ENCODE peak calls at places on chromosomes 12 and 14, in seven cellular contexts. O is colonic mucosa, I is astrocyte of the cerebellum, E is astrocyte of the spinal cord, D is right lobe of liver, T is stomach, Q is GM23338. J is an unnamed sample.

GRCh38 chr12:1041478-1041877 is 50.5 kb downstream of the ERC1 start:
- DNase-seq in O (no peak), I (no peak), E (no peak), D (no peak), T (no peak), Q (no peak), J (no peak)

GRCh38 chr12:33251548-33251947 is 188.1 kb downstream of the SYT10 start:
- DNase-seq in O (no peak), I (no peak), E (no peak), D (no peak), T (no peak), Q (no peak), J (no peak)

GRCh38 chr12:100573499-100574261 is at the start of gene GAS2L3:
- DNase-seq in O (peak), I (peak), E (peak), D (peak), T (peak), Q (peak), J (peak)

GRCh38 chr12:95173392-95174251 is 43.6 kb downstream of the FGD6 start:
- DNase-seq in O (peak), I (peak), E (peak), D (peak), T (peak), Q (no peak), J (peak)

GRCh38 chr14:50944647-50945413 is 547 bp upstream of the PYGL start:
- DNase-seq in O (peak), I (no peak), E (peak), D (peak), T (peak), Q (no peak), J (no peak)

GRCh38 chr14:104903990-104904389 is 20.7 kb upstream of the PLD4 start:
- DNase-seq in O (no peak), I (no peak), E (no peak), D (no peak), T (no peak), Q (no peak), J (no peak)

GRCh38 chr12:111444706-111445310 is 39.1 kb downstream of the SH2B3 start:
- DNase-seq in O (peak), I (no peak), E (no peak), D (peak), T (peak), Q (peak), J (no peak)

GRCh38 chr12:116773276-116773731 is 35.2 kb downstream of the RNFT2 start:
- DNase-seq in O (no peak), I (no peak), E (no peak), D (no peak), T (no peak), Q (peak), J (peak)

GRCh38 chr14:98177551-98177950 is 1094.4 kb downstream of the BCL11B start:
- DNase-seq in O (no peak), I (no peak), E (no peak), D (no peak), T (no peak), Q (no peak), J (no peak)

GRCh38 chr14:54627718-54628345 is 60.9 kb downstream of the SAMD4A start:
- DNase-seq in O (peak), I (no peak), E (peak), D (no peak), T (no peak), Q (peak), J (no peak)

GRCh38 chr14:103879570-103880333 is 32.4 kb upstream of the PPP1R13B start:
- DNase-seq in O (peak), I (no peak), E (no peak), D (peak), T (peak), Q (peak), J (no peak)

GRCh38 chr12:74537126-74537706 is 419 bp upstream of the ATXN7L3B start:
- DNase-seq in O (no peak), I (peak), E (no peak), D (no peak), T (no peak), Q (peak), J (peak)

GRCh38 chr12:132866251-132866828 is 21.1 kb downstream of the CHFR start:
- DNase-seq in O (no peak), I (no peak), E (peak), D (no peak), T (no peak), Q (peak), J (no peak)

GRCh38 chr12:54933381-54933780 is 51.2 kb downstream of the TESPA1 start:
- DNase-seq in O (no peak), I (no peak), E (no peak), D (no peak), T (no peak), Q (no peak), J (no peak)

GRCh38 chr14:99035268-99035667 is 236.7 kb downstream of the BCL11B start:
- DNase-seq in O (peak), I (peak), E (peak), D (no peak), T (no peak), Q (no peak), J (no peak)

GRCh38 chr14:66643344-66643743 is 135.4 kb downstream of the GPHN start:
- DNase-seq in O (no peak), I (no peak), E (no peak), D (no peak), T (no peak), Q (no peak), J (no peak)

GRCh38 chr12:69161835-69162234 is 77.5 kb upstream of the CPSF6 start:
- DNase-seq in O (no peak), I (no peak), E (no peak), D (no peak), T (no peak), Q (no peak), J (no peak)

GRCh38 chr14:70793637-70794036 is 15.7 kb downstream of the MAP3K9 start:
- DNase-seq in O (no peak), I (no peak), E (no peak), D (no peak), T (no peak), Q (no peak), J (no peak)

GRCh38 chr14:27995688-27996087 is 770.9 kb upstream of the FOXG1 start:
- DNase-seq in O (peak), I (no peak), E (no peak), D (no peak), T (no peak), Q (peak), J (no peak)

GRCh38 chr12:47214001-47214619 is 134.4 kb upstream of the AMIGO2 start:
- DNase-seq in O (no peak), I (no peak), E (no peak), D (no peak), T (no peak), Q (no peak), J (no peak)

GRCh38 chr14:68076451-68076850 is 256.9 kb downstream of the RAD51B start:
- DNase-seq in O (no peak), I (no peak), E (peak), D (no peak), T (no peak), Q (no peak), J (no peak)

GRCh38 chr14:99506269-99506668 is 25.1 kb downstream of the CCNK start:
- DNase-seq in O (no peak), I (no peak), E (no peak), D (no peak), T (no peak), Q (no peak), J (no peak)

GRCh38 chr12:91432079-91432478 is 249.5 kb upstream of the DCN start:
- DNase-seq in O (no peak), I (peak), E (peak), D (no peak), T (no peak), Q (peak), J (no peak)

GRCh38 chr12:10873374-10873773 is 10.7 kb downstream of the PRH1 start:
- DNase-seq in O (no peak), I (peak), E (peak), D (no peak), T (no peak), Q (peak), J (no peak)

GRCh38 chr14:30991408-30991807 is 34.0 kb upstream of the AP4S1 start:
- DNase-seq in O (no peak), I (no peak), E (no peak), D (no peak), T (no peak), Q (no peak), J (no peak)

GRCh38 chr14:55583942-55584468 is 4.0 kb downstream of the KTN1 start:
- DNase-seq in O (no peak), I (no peak), E (no peak), D (no peak), T (no peak), Q (no peak), J (no peak)

GRCh38 chr12:22380029-22380428 is 45.5 kb upstream of the ST8SIA1 start:
- DNase-seq in O (no peak), I (no peak), E (no peak), D (no peak), T (no peak), Q (no peak), J (no peak)

GRCh38 chr12:12819752-12820311 is 6.7 kb downstream of the DDX47 start:
- DNase-seq in O (no peak), I (peak), E (peak), D (no peak), T (no peak), Q (no peak), J (peak)

GRCh38 chr12:52007158-52007921 is 594 bp downstream of the TAMALIN start:
- DNase-seq in O (no peak), I (no peak), E (no peak), D (peak), T (peak), Q (peak), J (no peak)

GRCh38 chr12:97921957-97922722 is 459.5 kb downstream of the RMST start:
- DNase-seq in O (no peak), I (peak), E (peak), D (no peak), T (no peak), Q (no peak), J (peak)

GRCh38 chr12:75705749-75706719 is 194.6 kb upstream of the KRR1 start:
- DNase-seq in O (peak), I (peak), E (peak), D (peak), T (no peak), Q (no peak), J (peak)

GRCh38 chr12:3295648-3296408 is 195.2 kb upstream of the PRMT8 start:
- DNase-seq in O (no peak), I (no peak), E (peak), D (no peak), T (peak), Q (no peak), J (no peak)

GRCh38 chr14:93648440-93649168 is 139.7 kb downstream of the PRIMA1 start:
- DNase-seq in O (no peak), I (no peak), E (no peak), D (no peak), T (no peak), Q (peak), J (no peak)

GRCh38 chr12:75721790-75722189 is 210.4 kb upstream of the KRR1 start:
- DNase-seq in O (no peak), I (no peak), E (peak), D (no peak), T (no peak), Q (no peak), J (no peak)

GRCh38 chr14:31457665-31458659 is 656 bp upstream of the DTD2 start:
- DNase-seq in O (no peak), I (no peak), E (no peak), D (no peak), T (no peak), Q (no peak), J (no peak)

GRCh38 chr14:103329421-103330347 is 4.4 kb upstream of the EIF5 start:
- DNase-seq in O (no peak), I (no peak), E (no peak), D (peak), T (peak), Q (no peak), J (no peak)

GRCh38 chr12:23217158-23217557 is 592.2 kb downstream of the ETNK1 start:
- DNase-seq in O (no peak), I (no peak), E (no peak), D (no peak), T (no peak), Q (no peak), J (no peak)

GRCh38 chr12:104652910-104653309 is 196.2 kb downstream of the CHST11 start:
- DNase-seq in O (no peak), I (no peak), E (no peak), D (no peak), T (no peak), Q (no peak), J (no peak)

GRCh38 chr14:98926151-98926550 is 345.8 kb downstream of the BCL11B start:
- DNase-seq in O (no peak), I (no peak), E (no peak), D (no peak), T (no peak), Q (no peak), J (no peak)

DNA sequence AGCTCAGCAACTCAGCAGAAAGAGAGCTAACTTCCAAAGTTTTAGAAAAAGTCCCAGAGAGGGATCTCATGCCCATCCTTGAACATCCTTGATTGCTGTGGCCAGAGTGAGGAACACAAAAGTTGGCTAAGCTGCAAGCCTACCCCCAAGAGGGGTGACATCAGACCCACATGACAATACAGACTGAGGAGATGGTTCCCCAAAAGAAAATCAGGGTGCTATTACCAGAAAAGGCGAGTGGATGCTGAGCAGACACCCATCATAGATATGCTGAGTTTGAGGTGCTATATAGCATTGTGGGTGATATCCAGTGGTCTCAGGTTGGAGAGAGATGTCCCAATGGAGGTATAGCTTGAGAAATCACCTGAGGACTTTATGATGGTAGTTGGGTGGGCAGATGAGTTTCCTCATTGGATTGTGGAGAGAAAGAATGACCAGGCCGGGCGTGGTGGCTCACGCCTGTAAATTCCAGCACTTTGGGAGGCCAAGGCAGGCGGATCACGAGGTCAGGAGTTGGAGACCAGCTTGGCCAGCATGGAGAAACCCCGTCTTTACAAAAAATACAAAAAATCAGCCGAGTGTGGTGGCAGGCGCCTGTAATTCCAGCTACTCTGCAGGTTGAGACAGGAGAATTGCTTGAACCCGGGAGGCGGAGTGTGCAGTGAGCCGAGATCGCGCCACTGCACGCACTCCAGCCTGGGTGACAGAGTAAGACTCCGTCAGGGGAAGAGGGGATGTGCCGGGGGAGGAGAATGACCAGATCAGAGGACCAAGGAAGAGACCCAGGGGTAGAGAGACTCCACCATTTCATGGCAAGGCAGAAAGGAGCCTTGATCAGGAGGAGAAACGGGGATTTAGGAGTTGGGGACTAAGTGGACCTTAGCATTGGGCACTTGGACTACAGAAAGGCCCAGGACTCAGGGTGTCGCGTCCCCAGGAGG is 881 bp upstream of the PCK2 start:
- DNase-seq in O (peak), I (no peak), E (no peak), D (no peak), T (no peak), Q (no peak), J (no peak)
- TF ChIP-seq CTCF in O (no peak), I (no peak), E (no peak), D (no peak), T (no peak), Q (no peak), J (no peak)

DNA sequence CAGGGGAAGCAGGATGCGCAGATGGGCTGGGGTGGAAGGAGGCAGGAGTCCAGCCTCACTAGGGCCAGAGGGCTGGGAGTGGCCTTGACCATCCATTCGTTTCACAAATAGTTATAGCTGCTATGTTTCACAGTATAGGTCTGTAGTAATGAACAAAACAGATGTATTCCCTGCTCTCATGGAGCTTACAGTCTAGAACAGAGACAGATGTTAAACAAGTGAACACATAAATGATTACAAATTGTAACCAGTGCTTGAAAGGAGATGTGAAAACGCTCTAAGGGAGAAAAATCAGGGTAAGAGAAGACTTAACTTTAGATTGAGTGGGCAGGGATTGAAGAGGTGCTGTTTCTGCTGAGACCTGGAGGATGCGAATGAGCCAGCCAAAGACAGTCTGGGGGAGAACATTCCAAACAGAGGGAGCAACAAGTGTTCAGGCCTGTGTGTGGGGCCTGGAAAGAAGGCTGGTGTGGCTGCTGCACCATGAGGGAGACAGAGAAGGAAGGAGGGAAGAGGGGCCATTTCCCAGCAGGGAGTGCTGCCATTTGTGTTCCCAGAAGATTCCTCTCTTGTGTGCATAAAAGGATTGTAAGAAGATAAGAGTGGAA is 14.6 kb downstream of the CFAP251 start:
- DNase-seq in O (no peak), I (no peak), E (no peak), D (no peak), T (no peak), Q (no peak), J (no peak)
- H3K4me3 ChIP-seq in O (no peak), I (no peak), E (no peak), D (no peak), T (no peak), Q (no peak), J (no peak)

GRCh38 chr12:27969011-27969900 is 3.3 kb downstream of the PTHLH start:
- DNase-seq in O (no peak), I (no peak), E (peak), D (no peak), T (no peak), Q (peak), J (no peak)
- TF ChIP-seq CTCF in O (no peak), I (peak), E (peak), D (no peak), T (peak), Q (no peak), J (peak)

GRCh38 chr14:76413106-76413961 is 37.4 kb downstream of the ESRRB start:
- DNase-seq in O (no peak), I (no peak), E (no peak), D (no peak), T (no peak), Q (no peak), J (no peak)
- H3K4me3 ChIP-seq in O (no peak), I (no peak), E (no peak), D (no peak), T (no peak), Q (peak), J (no peak)

DNA sequence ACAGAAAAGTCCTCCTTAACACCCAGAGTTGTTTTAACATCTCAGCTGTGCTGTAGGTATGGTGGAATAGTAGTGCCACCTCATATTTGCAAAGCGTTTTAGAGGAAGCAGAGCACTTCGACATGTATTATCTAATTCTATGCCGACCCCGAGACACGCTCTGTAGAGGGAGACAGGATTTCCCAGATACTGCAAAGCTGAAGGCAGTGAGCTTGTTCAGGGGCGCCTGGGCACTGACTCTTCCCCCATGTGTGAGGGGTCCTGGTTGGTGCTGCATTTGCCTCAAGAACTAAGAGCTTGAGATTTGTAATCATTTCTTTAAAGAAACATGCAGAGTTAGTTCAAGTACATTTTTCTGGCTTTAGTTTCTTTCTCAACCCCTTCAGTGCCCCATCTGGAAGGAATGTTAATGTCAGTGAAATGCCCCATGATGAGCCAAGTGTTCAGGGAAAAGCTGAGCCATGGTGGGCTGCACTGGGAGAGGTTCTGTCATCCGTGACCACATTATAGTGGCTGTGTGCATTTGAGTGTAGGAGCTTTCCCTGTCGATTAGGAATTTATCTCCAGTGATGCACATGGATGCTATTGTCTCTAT is 66.3 kb downstream of the MBIP start:
- DNase-seq in O (no peak), I (no peak), E (no peak), D (no peak), T (no peak), Q (peak), J (no peak)
- TF ChIP-seq CTCF in O (no peak), I (peak), E (peak), D (no peak), T (no peak), Q (peak), J (peak)

GRCh38 chr12:78887008-78887407 is 22.4 kb downstream of the SYT1 start:
- DNase-seq in O (no peak), I (peak), E (peak), D (no peak), T (no peak), Q (no peak), J (no peak)
- H3K4me3 ChIP-seq in O (no peak), I (no peak), E (no peak), D (no peak), T (no peak), Q (no peak), J (no peak)

J was measured in BJ.